ENCODE peak calls at places on chromosomes 11 and 22, in ten cellular contexts. H is IMR-90; D is upper lobe of left lung; F is activated naive CD8-positive, alpha-beta T cell treated with anti-CD3 and anti-CD28 coated beads, Interleukin-2, amount 10 ng/mL, durations not matched to agents 7 days and 5 days; A is left lung; P is heart right ventricle; G is sciatic nerve; Z is activated B cell treated with CpG ODN at 0.5 μM for 24 hours; N is A549; O is activated T-cell treated with anti-CD3 and anti-CD28 coated beads, Interleukin-2, amount 50 U/mL, for 72 hours. S is an unnamed sample.

GRCh38 chr22:27719535-27720227 is 81.9 kb downstream of the MN1 start:
- ATAC-seq in H (no peak), D (no peak), F (no peak), A (no peak), P (peak), G (peak), Z (no peak), N (no peak), O (no peak), S (no peak)

GRCh38 chr11:46675288-46675851 is 25.0 kb downstream of the ARHGAP1 start:
- ATAC-seq in H (peak), D (peak), F (no peak), A (peak), P (peak), G (peak), Z (no peak), N (peak), O (no peak), S (no peak)

GRCh38 chr22:46379301-46379930 is 43.9 kb downstream of the TRMU start:
- ATAC-seq in H (no peak), D (no peak), F (no peak), A (peak), P (no peak), G (no peak), Z (no peak), N (peak), O (no peak), S (no peak)

GRCh38 chr11:131703311-131703710 is 332.9 kb downstream of the NTM start:
- ATAC-seq in H (no peak), D (no peak), F (no peak), A (no peak), P (no peak), G (no peak), Z (no peak), N (no peak), O (no peak), S (no peak)

GRCh38 chr11:97862021-97862420 is 1158.7 kb upstream of the CNTN5 start:
- ATAC-seq in H (no peak), D (no peak), F (no peak), A (no peak), P (no peak), G (no peak), Z (no peak), N (no peak), O (no peak), S (no peak)

GRCh38 chr11:112448806-112449205 is 188.1 kb upstream of the PLET1 start:
- ATAC-seq in H (no peak), D (no peak), F (no peak), A (no peak), P (no peak), G (no peak), Z (no peak), N (no peak), O (no peak), S (no peak)

GRCh38 chr11:62000539-62001446 is 33.4 kb upstream of the FTH1 start:
- ATAC-seq in H (no peak), D (no peak), F (no peak), A (no peak), P (no peak), G (no peak), Z (no peak), N (no peak), O (no peak), S (no peak)

GRCh38 chr11:26219506-26220117 is 112.3 kb upstream of the ANO3 start:
- ATAC-seq in H (peak), D (no peak), F (no peak), A (peak), P (peak), G (no peak), Z (no peak), N (no peak), O (no peak), S (no peak)

GRCh38 chr11:128468106-128468505 is 119.3 kb downstream of the ETS1 start:
- ATAC-seq in H (peak), D (no peak), F (no peak), A (no peak), P (no peak), G (no peak), Z (no peak), N (no peak), O (no peak), S (no peak)

GRCh38 chr11:110290591-110291334 is 5.7 kb downstream of the RDX start:
- ATAC-seq in H (no peak), D (no peak), F (no peak), A (no peak), P (no peak), G (no peak), Z (no peak), N (no peak), O (no peak), S (no peak)

GRCh38 chr11:95605271-95605940 is 184.2 kb downstream of the FAM76B start:
- ATAC-seq in H (no peak), D (peak), F (no peak), A (peak), P (no peak), G (no peak), Z (peak), N (no peak), O (no peak), S (no peak)

GRCh38 chr11:96189351-96189750 is 153.6 kb downstream of the MAML2 start:
- ATAC-seq in H (no peak), D (no peak), F (no peak), A (no peak), P (no peak), G (no peak), Z (no peak), N (no peak), O (peak), S (peak)

GRCh38 chr22:26828311-26828710 is 170.9 kb downstream of the MIAT start:
- ATAC-seq in H (no peak), D (no peak), F (no peak), A (no peak), P (no peak), G (no peak), Z (no peak), N (no peak), O (no peak), S (no peak)

GRCh38 chr11:110777765-110778164 is 65.5 kb upstream of the ARHGAP20 start:
- ATAC-seq in H (peak), D (peak), F (no peak), A (peak), P (peak), G (peak), Z (no peak), N (no peak), O (no peak), S (no peak)

GRCh38 chr22:33038836-33039235 is 19.3 kb downstream of the SYN3 start:
- ATAC-seq in H (no peak), D (no peak), F (no peak), A (no peak), P (no peak), G (no peak), Z (no peak), N (no peak), O (no peak), S (no peak)

S was measured in activated T-helper 17 cell treated with anti-CD3 and anti-CD28 coated beads, Interleukin-2, amount 50 U/mL, for 72 hours.